ENCODE peak calls at places on chromosome 12, in seven cellular contexts. X, O, C, V, W, M and T are unnamed samples.

GRCh38 chr12:6697584-6698351 is 2.8 kb downstream of the PIANP start:
- DNase-seq in X (no peak), O (no peak), C (no peak), V (no peak), W (peak), M (peak), T (peak)

GRCh38 chr12:111798182-111798581 is 31.4 kb downstream of the ALDH2 start:
- DNase-seq in X (no peak), O (no peak), C (no peak), V (no peak), W (no peak), M (no peak), T (no peak)

GRCh38 chr12:118259079-118259478 is 113.6 kb downstream of the TAOK3 start:
- DNase-seq in X (no peak), O (no peak), C (no peak), V (no peak), W (no peak), M (no peak), T (no peak)

GRCh38 chr12:38664661-38665269 is 240.6 kb downstream of the CPNE8 start:
- DNase-seq in X (no peak), O (no peak), C (no peak), V (no peak), W (peak), M (peak), T (no peak)

GRCh38 chr12:52139579-52140062 is 52.2 kb downstream of the KRT80 start:
- DNase-seq in X (peak), O (peak), C (no peak), V (no peak), W (peak), M (peak), T (peak)

GRCh38 chr12:57146925-57147640 is at the start of gene LRP1-AS:
- DNase-seq in X (no peak), O (no peak), C (no peak), V (no peak), W (no peak), M (no peak), T (no peak)

GRCh38 chr12:127078577-127079350 is 1188.2 kb upstream of the TMEM132C start:
- DNase-seq in X (no peak), O (no peak), C (no peak), V (no peak), W (no peak), M (no peak), T (no peak)

GRCh38 chr12:124490584-124491305 is 76.7 kb downstream of the NCOR2 start:
- DNase-seq in X (no peak), O (no peak), C (no peak), V (peak), W (no peak), M (no peak), T (no peak)